ENCODE peak calls at places on chromosomes 2 and 18, in five cellular contexts. H is NCI-H2029 treated with DMSO at 0.1 percent for 48 hours, V is GM04504, K is cardiac muscle cell, A is GM23338. Y is an unnamed sample.

GRCh38 chr2:197306691-197307030 is 3.9 kb downstream of the ANKRD44 start:
- DNase-seq in K (no peak), A (no peak), V (no peak), H (peak; percentile 61), Y (peak; percentile 76)

GRCh38 chr2:207257291-207258190 is 91.8 kb upstream of the KLF7 start:
- DNase-seq in K (no peak), V (no peak), A (no peak), H (peak; percentile 68), Y (peak; percentile 14)

GRCh38 chr18:41973989-41974388 is 19.0 kb downstream of the PIK3C3 start:
- DNase-seq in H (no peak), A (no peak), V (no peak), K (no peak), Y (no peak)

GRCh38 chr2:107025869-107026380 is 140.0 kb upstream of the ST6GAL2 start:
- DNase-seq in H (no peak), K (no peak), A (no peak), V (peak; percentile 49), Y (no peak)

GRCh38 chr2:16625201-16625729 is 40.4 kb downstream of the CYRIA start:
- DNase-seq in V (no peak), H (no peak), A (peak; percentile 61), K (peak; percentile 36), Y (peak; percentile 82)

GRCh38 chr2:37371979-37372378 is 27.5 kb downstream of the QPCT start:
- DNase-seq in H (no peak), K (no peak), A (no peak), V (no peak), Y (no peak)

GRCh38 chr2:218961651-218962570 is 2.4 kb downstream of the CDK5R2 start:
- DNase-seq in V (no peak), A (peak; percentile 68), K (no peak), H (no peak), Y (no peak)

GRCh38 chr2:74533464-74533863 is 3.7 kb downstream of the HTRA2 start:
- DNase-seq in K (no peak), H (no peak), V (no peak), A (no peak), Y (no peak)

GRCh38 chr2:64737547-64737946 is 83.8 kb upstream of the SERTAD2 start:
- DNase-seq in V (no peak), H (no peak), A (no peak), K (no peak), Y (no peak)